ENCODE peak calls at places on chromosomes 7 and 10, in six cellular contexts. I is HepG2, Y is A549, D is upper lobe of left lung, F is K562, N is GM12878. P is an unnamed sample.

GRCh38 chr10:102121739-102122372 is 1.7 kb upstream of the LDB1 start:
- ATAC-seq in I (peak), Y (no peak), D (no peak), F (no peak), N (no peak), P (no peak)

GRCh38 chr10:17836917-17837316 is 27.8 kb downstream of the MRC1 start:
- ATAC-seq in I (peak), Y (peak), D (peak), F (peak), N (no peak), P (no peak)

GRCh38 chr7:117164578-117164977 is 158.3 kb downstream of the WNT2 start:
- ATAC-seq in I (no peak), Y (no peak), D (peak), F (no peak), N (no peak), P (no peak)

GRCh38 chr10:87930929-87931835 is 67.8 kb downstream of the PTEN start:
- ATAC-seq in I (no peak), Y (no peak), D (no peak), F (no peak), N (peak), P (no peak)

GRCh38 chr7:80642871-80643270 is 4.4 kb downstream of the CD36 start:
- ATAC-seq in I (peak), Y (no peak), D (peak), F (no peak), N (no peak), P (no peak)

GRCh38 chr7:108004220-108005142 is 1.5 kb upstream of the LAMB1 start:
- ATAC-seq in I (peak), Y (peak), D (no peak), F (no peak), N (no peak), P (no peak)

GRCh38 chr7:133364959-133365680 is 112.2 kb downstream of the EXOC4 start:
- ATAC-seq in I (no peak), Y (no peak), D (no peak), F (no peak), N (peak), P (no peak)

GRCh38 chr7:111210996-111211395 is 120.1 kb downstream of the LRRN3 start:
- ATAC-seq in I (no peak), Y (no peak), D (no peak), F (no peak), N (no peak), P (no peak)

GRCh38 chr7:146655928-146656797 is 539.6 kb downstream of the CNTNAP2 start:
- ATAC-seq in I (no peak), Y (no peak), D (no peak), F (no peak), N (no peak), P (no peak)

GRCh38 chr10:48890904-48891839 is 48.5 kb downstream of the LRRC18 start:
- ATAC-seq in I (no peak), Y (no peak), D (no peak), F (no peak), N (no peak), P (peak)

DNA sequence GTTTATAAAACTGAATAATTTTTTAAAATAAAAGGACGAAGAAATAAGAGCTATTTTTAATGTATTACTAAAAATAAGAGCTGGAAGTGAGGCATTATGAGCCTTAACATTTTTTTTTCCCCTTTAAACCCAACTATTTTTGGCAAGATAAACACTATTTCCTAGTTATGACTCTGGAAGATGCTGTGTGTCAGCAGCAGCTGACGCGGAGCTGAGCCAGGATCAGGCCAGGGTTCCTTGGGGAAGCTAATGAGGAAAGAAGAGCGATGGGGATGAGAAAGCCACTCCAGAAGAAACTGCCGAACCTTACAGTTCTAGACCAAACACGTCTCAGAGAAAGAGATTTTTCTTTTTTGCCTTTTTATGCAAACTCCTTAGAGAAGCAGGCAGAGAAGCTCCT is 85.9 kb downstream of the USP6NL start:
- ATAC-seq in I (no peak), Y (no peak), D (peak), F (no peak), N (no peak), P (peak)
- TF ChIP-seq EP300 in I (no peak), Y (no peak), D (no peak), F (no peak), N (no peak), P (no peak)

DNA sequence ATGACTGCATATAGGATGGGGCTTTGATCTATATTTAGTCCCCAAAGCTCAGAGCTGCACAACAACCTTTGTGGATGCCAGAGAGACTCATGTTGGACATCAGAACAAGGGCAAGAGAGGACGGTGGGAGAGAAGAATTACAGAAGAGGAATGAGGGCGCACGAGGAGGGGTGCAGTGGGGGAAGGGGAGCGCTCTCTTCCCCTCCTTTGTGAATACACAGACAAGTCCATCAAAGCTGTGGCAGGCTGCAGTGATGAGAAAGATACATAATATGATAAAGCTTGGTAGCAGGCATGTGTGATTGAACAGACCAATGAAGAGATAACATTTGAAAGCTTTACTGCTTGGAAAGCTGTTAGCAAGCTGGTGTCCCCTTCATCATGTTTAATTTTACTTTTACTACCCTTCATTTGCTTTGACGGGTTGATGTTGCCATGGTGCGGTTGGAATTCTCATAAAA is 857.8 kb downstream of the KCNMA1 start:
- ATAC-seq in I (no peak), Y (no peak), D (no peak), F (no peak), N (no peak), P (no peak)
- TF ChIP-seq EP300 in I (no peak), Y (no peak), D (no peak), F (no peak), N (no peak), P (no peak)

DNA sequence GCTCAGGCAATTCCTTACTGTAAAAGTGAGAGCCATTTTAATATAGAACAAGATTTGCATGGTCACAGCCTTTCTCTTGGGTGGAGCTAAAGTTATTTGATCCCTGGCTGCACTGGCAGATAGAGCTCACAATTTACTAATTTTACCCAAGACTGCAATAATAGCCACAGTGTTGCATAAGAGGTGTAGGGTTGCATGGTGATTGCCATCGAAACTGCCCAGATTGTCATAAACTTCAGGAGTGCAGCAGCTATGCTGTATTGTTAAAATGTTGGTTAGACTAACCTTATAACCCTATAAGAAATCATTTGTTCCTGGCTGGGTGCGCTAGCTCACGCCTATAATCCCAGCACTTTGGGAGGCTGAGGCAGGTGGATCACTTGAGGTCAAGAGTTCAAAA is 50.0 kb downstream of the VCL start:
- ATAC-seq in I (no peak), Y (no peak), D (peak), F (peak), N (no peak), P (peak)
- TF ChIP-seq EP300 in I (no peak), Y (no peak), D (no peak), F (no peak), N (no peak), P (no peak)

GRCh38 chr7:5423272-5423843 is at the start of gene TNRC18:
- ATAC-seq in I (no peak), Y (no peak), D (peak), F (peak), N (peak), P (peak)
- TF ChIP-seq EP300 in I (no peak), Y (no peak), D (no peak), F (no peak), N (no peak), P (no peak)

GRCh38 chr10:90872648-90873020 is 860 bp downstream of the RPP30 start:
- ATAC-seq in I (no peak), Y (no peak), D (no peak), F (no peak), N (peak), P (no peak)

GRCh38 chr10:90871279-90871760 is 454 bp upstream of the RPP30 start:
- ATAC-seq in I (peak), Y (peak), D (peak), F (peak), N (peak), P (peak)

GRCh38 chr10:90866050-90866598 is 5.7 kb upstream of the RPP30 start:
- ATAC-seq in I (no peak), Y (no peak), D (no peak), F (no peak), N (no peak), P (no peak)

GRCh38 chr10:90871761-90872647 is at the start of gene RPP30:
- ATAC-seq in I (peak), Y (peak), D (peak), F (peak), N (peak), P (peak)
- TF ChIP-seq EP300 in I (no peak), Y (no peak), D (no peak), F (no peak), N (no peak), P (no peak)

GRCh38 chr10:92284112-92284704 is 6.7 kb downstream of the CPEB3 start:
- ATAC-seq in I (no peak), Y (no peak), D (peak), F (no peak), N (peak), P (peak)
- TF ChIP-seq EP300 in I (no peak), Y (no peak), D (no peak), F (no peak), N (no peak), P (no peak)

DNA sequence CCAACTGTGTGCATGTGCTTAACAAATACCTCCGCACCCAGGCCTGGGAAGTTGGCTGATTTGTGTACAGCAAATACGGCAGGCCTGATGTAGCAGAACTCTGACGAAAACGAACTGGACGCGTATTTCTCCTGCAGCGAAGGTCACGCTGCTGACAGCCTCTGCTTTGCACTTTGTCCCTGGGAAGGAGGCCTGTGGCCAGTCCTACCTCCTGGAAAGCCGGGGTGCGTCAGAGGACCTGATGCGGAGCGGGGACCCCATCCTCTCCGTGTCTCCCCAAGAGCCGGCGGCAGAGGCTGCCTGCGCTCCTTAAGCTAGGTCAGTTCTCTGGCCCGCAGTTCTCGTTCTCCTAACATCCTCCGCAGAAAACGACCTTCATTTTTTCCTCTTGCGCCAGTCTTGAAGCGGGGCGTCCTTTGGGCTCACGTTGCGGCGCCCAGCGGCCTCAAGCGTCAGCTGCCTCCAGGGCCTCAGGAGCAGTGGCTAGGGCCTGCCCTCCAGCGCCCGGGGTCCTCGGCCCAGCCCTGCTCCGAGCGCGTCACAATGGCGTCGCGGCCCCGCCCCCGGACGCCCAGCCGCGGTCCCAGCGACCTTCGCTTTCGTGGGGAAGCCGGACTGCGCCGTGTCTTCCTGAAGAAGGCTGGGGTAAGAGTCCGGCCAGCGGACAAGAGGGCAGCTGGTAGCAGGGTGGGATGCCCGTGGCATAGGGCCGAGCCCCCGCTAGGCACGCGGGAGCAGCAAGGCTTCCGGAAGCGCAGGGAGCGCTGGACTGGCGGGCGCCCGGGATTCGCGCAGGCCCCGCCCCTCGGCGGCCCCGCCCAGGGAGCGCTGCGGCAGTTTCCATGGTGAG is at the start of gene ZNF487:
- ATAC-seq in I (peak), Y (peak), D (peak), F (peak), N (peak), P (peak)
- TF ChIP-seq EP300 in I (no peak), Y (no peak), D (no peak), F (no peak), N (no peak), P (peak)